ENCODE peak calls at places on chromosome 1, in ten cellular contexts. I, U, T, J, Z, A, H, M, K and F are unnamed samples.

GRCh38 chr1:17966341-17966740 is 141.3 kb upstream of the IGSF21 start:
- DNase-seq in I (no peak), U (no peak), T (no peak), J (no peak), Z (no peak), A (no peak), H (no peak), M (no peak), K (no peak), F (no peak)

GRCh38 chr1:160679893-160680292 is 31.7 kb downstream of the CD48 start:
- DNase-seq in I (no peak), U (no peak), T (no peak), J (no peak), Z (no peak), A (no peak), H (no peak), M (no peak), K (no peak), F (no peak)

GRCh38 chr1:224457782-224458144 is 23.2 kb upstream of the WDR26 start:
- DNase-seq in I (no peak), U (no peak), T (no peak), J (no peak), Z (no peak), A (no peak), H (no peak), M (no peak), K (no peak), F (no peak)

GRCh38 chr1:226893936-226894335 is 23.5 kb downstream of the PSEN2 start:
- DNase-seq in I (no peak), U (no peak), T (no peak), J (no peak), Z (no peak), A (no peak), H (no peak), M (no peak), K (no peak), F (no peak)

GRCh38 chr1:46406881-46407608 is 12.9 kb downstream of the FAAH start:
- DNase-seq in I (no peak), U (no peak), T (no peak), J (no peak), Z (peak), A (no peak), H (no peak), M (no peak), K (no peak), F (no peak)

GRCh38 chr1:41510531-41511238 is 26.2 kb upstream of the EDN2 start:
- DNase-seq in I (no peak), U (no peak), T (no peak), J (no peak), Z (no peak), A (no peak), H (no peak), M (no peak), K (no peak), F (no peak)

GRCh38 chr1:100622037-100622436 is 84.1 kb downstream of the GPR88 start:
- DNase-seq in I (peak), U (no peak), T (peak), J (no peak), Z (peak), A (no peak), H (no peak), M (no peak), K (peak), F (no peak)

GRCh38 chr1:64194168-64195088 is 9.0 kb upstream of the UBE2U start:
- DNase-seq in I (no peak), U (no peak), T (no peak), J (no peak), Z (no peak), A (no peak), H (no peak), M (no peak), K (no peak), F (no peak)

GRCh38 chr1:17833661-17834501 is 78.7 kb downstream of the ACTL8 start:
- DNase-seq in I (no peak), U (no peak), T (no peak), J (no peak), Z (no peak), A (no peak), H (no peak), M (no peak), K (no peak), F (no peak)

GRCh38 chr1:45508295-45509151 is 8.4 kb downstream of the MMACHC start:
- DNase-seq in I (no peak), U (no peak), T (no peak), J (no peak), Z (no peak), A (no peak), H (no peak), M (peak), K (no peak), F (no peak)

GRCh38 chr1:216456682-216457081 is 33.4 kb upstream of the USH2A start:
- DNase-seq in I (no peak), U (no peak), T (no peak), J (no peak), Z (peak), A (no peak), H (no peak), M (no peak), K (peak), F (no peak)